ENCODE peak calls at places on chromosome 19, in six cellular contexts. One of them, this sample, is unnamed.

GRCh38 chr19:22622901-22623840 is 11.0 kb upstream of the ZNF492 start:
- DNase-seq in cardiac muscle cell: no peak
- DNase-seq in caudate nucleus: no peak
- DNase-seq in T-helper 22 cell: no peak
- DNase-seq in hepatocyte: no peak
- DNase-seq in fibroblast of the aortic adventitia: no peak
- DNase-seq in this sample: no peak

GRCh38 chr19:45771331-45771933 is 2.4 kb upstream of the SIX5 start:
- DNase-seq in cardiac muscle cell: no peak
- DNase-seq in caudate nucleus: no peak
- DNase-seq in T-helper 22 cell: no peak
- DNase-seq in hepatocyte: no peak
- DNase-seq in fibroblast of the aortic adventitia: no peak
- DNase-seq in this sample: peak

GRCh38 chr19:18503337-18503970 is 18.4 kb downstream of the ELL start:
- DNase-seq in cardiac muscle cell: no peak
- DNase-seq in caudate nucleus: no peak
- DNase-seq in T-helper 22 cell: no peak
- DNase-seq in hepatocyte: no peak
- DNase-seq in fibroblast of the aortic adventitia: no peak
- DNase-seq in this sample: no peak

GRCh38 chr19:13974073-13974472 is 21.8 kb downstream of the DCAF15 start:
- DNase-seq in cardiac muscle cell: no peak
- DNase-seq in caudate nucleus: no peak
- DNase-seq in T-helper 22 cell: no peak
- DNase-seq in hepatocyte: peak
- DNase-seq in fibroblast of the aortic adventitia: no peak
- DNase-seq in this sample: peak

GRCh38 chr19:7540761-7541480 is 5.4 kb downstream of the PNPLA6 start:
- DNase-seq in cardiac muscle cell: peak
- DNase-seq in caudate nucleus: no peak
- DNase-seq in T-helper 22 cell: no peak
- DNase-seq in hepatocyte: no peak
- DNase-seq in fibroblast of the aortic adventitia: no peak
- DNase-seq in this sample: no peak

GRCh38 chr19:6097911-6098310 is 12.4 kb downstream of the RFX2 start:
- DNase-seq in cardiac muscle cell: no peak
- DNase-seq in caudate nucleus: no peak
- DNase-seq in T-helper 22 cell: no peak
- DNase-seq in hepatocyte: no peak
- DNase-seq in fibroblast of the aortic adventitia: peak
- DNase-seq in this sample: peak

GRCh38 chr19:4987286-4987685 is 18.4 kb downstream of the KDM4B start:
- DNase-seq in cardiac muscle cell: peak
- DNase-seq in caudate nucleus: no peak
- DNase-seq in T-helper 22 cell: no peak
- DNase-seq in hepatocyte: no peak
- DNase-seq in fibroblast of the aortic adventitia: peak
- DNase-seq in this sample: no peak

GRCh38 chr19:1907563-1908363 is 2.6 kb downstream of the ADAT3 start:
- DNase-seq in cardiac muscle cell: no peak
- DNase-seq in caudate nucleus: no peak
- DNase-seq in T-helper 22 cell: no peak
- DNase-seq in hepatocyte: peak
- DNase-seq in fibroblast of the aortic adventitia: no peak
- DNase-seq in this sample: peak

GRCh38 chr19:2479556-2480194 is 3.7 kb downstream of the GADD45B start:
- DNase-seq in cardiac muscle cell: no peak
- DNase-seq in caudate nucleus: no peak
- DNase-seq in T-helper 22 cell: no peak
- DNase-seq in hepatocyte: no peak
- DNase-seq in fibroblast of the aortic adventitia: no peak
- DNase-seq in this sample: peak

GRCh38 chr19:5534787-5535586 is 32.8 kb downstream of the TINCR start:
- DNase-seq in cardiac muscle cell: no peak
- DNase-seq in caudate nucleus: no peak
- DNase-seq in T-helper 22 cell: no peak
- DNase-seq in hepatocyte: no peak
- DNase-seq in fibroblast of the aortic adventitia: peak
- DNase-seq in this sample: no peak

GRCh38 chr19:53196777-53197396 is 3.7 kb upstream of the ZNF665 start:
- DNase-seq in cardiac muscle cell: peak
- DNase-seq in caudate nucleus: peak
- DNase-seq in T-helper 22 cell: peak
- DNase-seq in hepatocyte: peak
- DNase-seq in fibroblast of the aortic adventitia: peak
- DNase-seq in this sample: peak

GRCh38 chr19:48271531-48272151 is 1.8 kb downstream of the ZNF114 start:
- DNase-seq in cardiac muscle cell: peak
- DNase-seq in caudate nucleus: no peak
- DNase-seq in T-helper 22 cell: no peak
- DNase-seq in hepatocyte: peak
- DNase-seq in fibroblast of the aortic adventitia: peak
- DNase-seq in this sample: peak

GRCh38 chr19:17450264-17451075 is 2.0 kb upstream of the TMEM221 start:
- DNase-seq in cardiac muscle cell: no peak
- DNase-seq in caudate nucleus: no peak
- DNase-seq in T-helper 22 cell: no peak
- DNase-seq in hepatocyte: peak
- DNase-seq in fibroblast of the aortic adventitia: no peak
- DNase-seq in this sample: peak

GRCh38 chr19:8321760-8322637 is 703 bp downstream of the RPS28 start:
- DNase-seq in cardiac muscle cell: no peak
- DNase-seq in caudate nucleus: no peak
- DNase-seq in T-helper 22 cell: no peak
- DNase-seq in hepatocyte: no peak
- DNase-seq in fibroblast of the aortic adventitia: no peak
- DNase-seq in this sample: peak

GRCh38 chr19:11881151-11881800 is 6.3 kb upstream of the ZNF69 start:
- DNase-seq in cardiac muscle cell: peak
- DNase-seq in caudate nucleus: peak
- DNase-seq in T-helper 22 cell: peak
- DNase-seq in hepatocyte: peak
- DNase-seq in fibroblast of the aortic adventitia: peak
- DNase-seq in this sample: peak

GRCh38 chr19:17538684-17539287 is 16.7 kb upstream of the COLGALT1 start:
- DNase-seq in cardiac muscle cell: no peak
- DNase-seq in caudate nucleus: no peak
- DNase-seq in T-helper 22 cell: no peak
- DNase-seq in hepatocyte: no peak
- DNase-seq in fibroblast of the aortic adventitia: no peak
- DNase-seq in this sample: no peak

GRCh38 chr19:28329429-28329828 is 883.5 kb downstream of the UQCRFS1 start:
- DNase-seq in cardiac muscle cell: no peak
- DNase-seq in caudate nucleus: no peak
- DNase-seq in T-helper 22 cell: no peak
- DNase-seq in hepatocyte: no peak
- DNase-seq in fibroblast of the aortic adventitia: no peak
- DNase-seq in this sample: no peak

GRCh38 chr19:50334741-50335421 is 5.7 kb upstream of the KCNC3 start:
- DNase-seq in cardiac muscle cell: no peak
- DNase-seq in caudate nucleus: no peak
- DNase-seq in T-helper 22 cell: no peak
- DNase-seq in hepatocyte: no peak
- DNase-seq in fibroblast of the aortic adventitia: no peak
- DNase-seq in this sample: no peak

GRCh38 chr19:7502552-7502951 is 13.4 kb upstream of the ZNF358 start:
- DNase-seq in cardiac muscle cell: no peak
- DNase-seq in caudate nucleus: no peak
- DNase-seq in T-helper 22 cell: no peak
- DNase-seq in hepatocyte: no peak
- DNase-seq in fibroblast of the aortic adventitia: no peak
- DNase-seq in this sample: no peak

GRCh38 chr19:31658993-31659896 is 310.0 kb upstream of the TSHZ3 start:
- DNase-seq in cardiac muscle cell: no peak
- DNase-seq in caudate nucleus: no peak
- DNase-seq in T-helper 22 cell: no peak
- DNase-seq in hepatocyte: no peak
- DNase-seq in fibroblast of the aortic adventitia: no peak
- DNase-seq in this sample: no peak

GRCh38 chr19:50507376-50507775 is 3.6 kb downstream of the JOSD2 start:
- DNase-seq in cardiac muscle cell: no peak
- DNase-seq in caudate nucleus: no peak
- DNase-seq in T-helper 22 cell: no peak
- DNase-seq in hepatocyte: no peak
- DNase-seq in fibroblast of the aortic adventitia: no peak
- DNase-seq in this sample: no peak

GRCh38 chr19:7830272-7830771 is 304 bp downstream of the EVI5L start:
- DNase-seq in cardiac muscle cell: no peak
- DNase-seq in caudate nucleus: no peak
- DNase-seq in T-helper 22 cell: no peak
- DNase-seq in hepatocyte: no peak
- DNase-seq in fibroblast of the aortic adventitia: no peak
- DNase-seq in this sample: no peak

GRCh38 chr19:6056282-6056741 is 54.0 kb downstream of the RFX2 start:
- DNase-seq in cardiac muscle cell: no peak
- DNase-seq in caudate nucleus: no peak
- DNase-seq in T-helper 22 cell: no peak
- DNase-seq in hepatocyte: peak
- DNase-seq in fibroblast of the aortic adventitia: no peak
- DNase-seq in this sample: peak

GRCh38 chr19:31572671-31573298 is 223.5 kb upstream of the TSHZ3 start:
- DNase-seq in cardiac muscle cell: no peak
- DNase-seq in caudate nucleus: no peak
- DNase-seq in T-helper 22 cell: no peak
- DNase-seq in hepatocyte: no peak
- DNase-seq in fibroblast of the aortic adventitia: no peak
- DNase-seq in this sample: no peak

GRCh38 chr19:42386974-42387707 is 3.0 kb downstream of the CNFN start:
- DNase-seq in cardiac muscle cell: peak
- DNase-seq in caudate nucleus: peak
- DNase-seq in T-helper 22 cell: peak
- DNase-seq in hepatocyte: peak
- DNase-seq in fibroblast of the aortic adventitia: peak
- DNase-seq in this sample: peak

GRCh38 chr19:17183858-17184271 is 31.3 kb upstream of the USE1 start:
- DNase-seq in cardiac muscle cell: no peak
- DNase-seq in caudate nucleus: no peak
- DNase-seq in T-helper 22 cell: no peak
- DNase-seq in hepatocyte: no peak
- DNase-seq in fibroblast of the aortic adventitia: no peak
- DNase-seq in this sample: no peak